ENCODE peak calls at places on chromosomes 3 and 15, in five cellular contexts. C, Y, D, M and X are unnamed samples.
A peak's percentile ranks its signal among the peaks of the same experiment; 100 is the strongest.

GRCh38 chr3:108602249-108602934 is 12.9 kb downstream of the DZIP3 start:
- DNase-seq in D (no peak), M (no peak), Y (no peak), C (no peak), X (no peak)

GRCh38 chr3:23949784-23950183 is 4.7 kb downstream of the NR1D2 start:
- DNase-seq in C (peak; percentile 27), Y (no peak), D (no peak), M (no peak), X (peak; percentile 79)

GRCh38 chr15:47484119-47484518 is 233.2 kb upstream of the SEMA6D start:
- DNase-seq in C (peak; percentile 17), Y (peak; percentile 35), M (no peak), D (no peak), X (no peak)

GRCh38 chr3:189204467-189204866 is 32.7 kb downstream of the TPRG1 start:
- DNase-seq in D (no peak), C (no peak), Y (no peak), M (no peak), X (no peak)

GRCh38 chr15:72797834-72798233 is 14.3 kb upstream of the ADPGK start:
- DNase-seq in D (no peak), Y (no peak), C (no peak), M (no peak), X (no peak)

GRCh38 chr15:41817781-41818180 is 10.1 kb upstream of the JMJD7 start:
- DNase-seq in C (no peak), D (no peak), Y (no peak), M (no peak), X (no peak)

GRCh38 chr3:129556890-129557736 is 14.1 kb downstream of the H1-8 start:
- DNase-seq in M (peak; percentile 44), Y (no peak), D (no peak), C (peak; percentile 39), X (no peak)

GRCh38 chr3:152120606-152121291 is 148.0 kb upstream of the MBNL1 start:
- DNase-seq in D (no peak), C (peak; percentile 57), M (no peak), Y (no peak), X (no peak)

GRCh38 chr3:48301814-48302194 is 31.7 kb downstream of the SPINK8 start:
- DNase-seq in D (peak; percentile 22), C (no peak), Y (peak; percentile 34), M (peak; percentile 26), X (peak; percentile 61)

GRCh38 chr3:140501054-140501769 is 176.7 kb upstream of the TRIM42 start:
- DNase-seq in C (no peak), Y (no peak), D (no peak), M (no peak), X (no peak)

GRCh38 chr3:108472011-108472591 is 38.3 kb downstream of the MYH15 start:
- DNase-seq in C (peak; percentile 92), D (peak; percentile 53), M (no peak), Y (peak; percentile 14), X (no peak)

GRCh38 chr3:65545429-65545828 is 493.3 kb downstream of the MAGI1 start:
- DNase-seq in C (no peak), M (no peak), D (no peak), Y (no peak), X (no peak)

GRCh38 chr15:78193731-78194567 is 40.4 kb downstream of the ACSBG1 start:
- DNase-seq in C (no peak), M (no peak), Y (no peak), D (no peak), X (no peak)

GRCh38 chr15:34679326-34679725 is 75.5 kb downstream of the GJD2 start:
- DNase-seq in Y (no peak), C (no peak), D (no peak), M (no peak), X (no peak)

GRCh38 chr3:29311805-29312204 is 30.9 kb downstream of the RBMS3 start:
- DNase-seq in M (no peak), D (no peak), C (no peak), Y (no peak), X (no peak)

GRCh38 chr3:46489875-46490274 is 7.9 kb upstream of the RTP3 start:
- DNase-seq in M (no peak), D (no peak), C (peak; percentile 62), Y (peak; percentile 70), X (no peak)

GRCh38 chr15:70299931-70300858 is 202.5 kb upstream of the TLE3 start:
- DNase-seq in C (no peak), M (no peak), Y (no peak), D (no peak), X (peak; percentile 94)

GRCh38 chr3:107430214-107431047 is 53.2 kb downstream of the CCDC54 start:
- DNase-seq in M (no peak), C (peak; percentile 47), Y (peak; percentile 3), D (no peak), X (no peak)

GRCh38 chr3:61628636-61629035 is 67.3 kb downstream of the PTPRG start:
- DNase-seq in Y (no peak), C (no peak), M (no peak), D (no peak), X (no peak)

GRCh38 chr3:3165241-3165640 is 14.2 kb downstream of the CRBN start:
- DNase-seq in Y (no peak), D (no peak), C (no peak), M (no peak), X (no peak)

GRCh38 chr3:194540268-194540937 is 53.6 kb upstream of the ATP13A3 start:
- DNase-seq in C (no peak), D (no peak), Y (peak; percentile 45), M (peak; percentile 30), X (no peak)

GRCh38 chr15:91516866-91517265 is 336.6 kb upstream of the SLCO3A1 start:
- DNase-seq in D (no peak), Y (no peak), M (no peak), C (no peak), X (no peak)

GRCh38 chr3:57696861-57697321 is 4.0 kb upstream of the DENND6A start:
- DNase-seq in C (no peak), D (no peak), M (no peak), Y (no peak), X (no peak)

GRCh38 chr15:51348688-51349087 is 7.2 kb downstream of the GLDN start:
- DNase-seq in Y (no peak), C (no peak), D (no peak), M (no peak), X (peak; percentile 83)

GRCh38 chr3:189563841-189564563 is 67.2 kb upstream of the TP63 start:
- DNase-seq in Y (peak; percentile 11), C (peak; percentile 94), D (no peak), M (no peak), X (peak; percentile 88)

GRCh38 chr3:41141431-41142164 is 57.7 kb upstream of the CTNNB1 start:
- DNase-seq in D (no peak), Y (no peak), M (no peak), C (no peak), X (no peak)

GRCh38 chr3:166472015-166472414 is 634.8 kb upstream of the BCHE start:
- DNase-seq in D (no peak), Y (no peak), C (no peak), M (no peak), X (no peak)

GRCh38 chr15:58980351-58980939 is 7.0 kb upstream of the RNF111 start:
- DNase-seq in Y (peak; percentile 61), D (peak; percentile 43), C (peak; percentile 59), M (no peak), X (peak; percentile 65)

GRCh38 chr3:141877911-141878310 is 1.5 kb downstream of the ATP1B3 start:
- DNase-seq in C (peak; percentile 45), Y (peak; percentile 49), D (peak; percentile 29), M (no peak), X (peak; percentile 38)

GRCh38 chr3:65575376-65575840 is 463.3 kb downstream of the MAGI1 start:
- DNase-seq in D (no peak), M (no peak), C (peak; percentile 86), Y (no peak), X (no peak)

GRCh38 chr3:117063910-117064309 is 354.3 kb downstream of the TUSC7 start:
- DNase-seq in C (peak; percentile 16), D (no peak), Y (no peak), M (no peak), X (no peak)

GRCh38 chr3:187183903-187184302 is 13.4 kb upstream of the RTP1 start:
- DNase-seq in M (no peak), D (no peak), Y (no peak), C (no peak), X (no peak)

GRCh38 chr3:141368062-141368924 is at the start of gene ZBTB38:
- DNase-seq in D (peak; percentile 95), M (peak; percentile 81), Y (no peak), C (peak; percentile 97), X (peak; percentile 85)

GRCh38 chr3:189270248-189270832 is 98.6 kb downstream of the TPRG1 start:
- DNase-seq in M (peak; percentile 41), D (peak; percentile 38), Y (peak; percentile 66), C (peak; percentile 85), X (peak; percentile 82)

GRCh38 chr15:50182233-50183013 is 427 bp downstream of the SLC27A2 start:
- DNase-seq in M (no peak), C (peak; percentile 34), Y (peak; percentile 72), D (peak; percentile 55), X (no peak)

DNA sequence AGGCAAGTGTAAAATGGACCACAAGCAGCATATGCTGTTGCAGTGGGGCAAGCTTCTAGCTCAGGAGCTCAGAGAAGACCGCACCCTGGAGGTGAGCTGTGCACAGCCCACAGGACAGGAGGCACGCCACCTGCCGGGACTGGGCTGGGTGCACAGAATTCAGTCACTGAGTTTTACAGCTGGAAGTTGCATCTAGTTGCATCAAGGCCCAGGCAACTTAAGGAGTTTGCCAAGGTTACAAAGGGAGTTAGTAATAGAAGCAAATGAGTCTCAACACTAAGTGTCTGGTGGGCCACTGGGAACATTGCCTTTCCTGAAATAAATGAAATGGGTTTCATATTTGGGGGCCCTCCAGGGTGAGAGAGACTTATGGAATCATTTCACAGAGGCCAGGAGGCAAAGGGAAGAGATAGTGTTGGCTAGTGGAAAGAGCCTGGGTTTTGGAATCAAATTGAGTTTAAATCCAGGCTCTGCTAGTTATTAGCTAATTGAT is 36.0 kb upstream of the TIMP4 start:
- DNase-seq in Y (peak; percentile 72), D (peak; percentile 73), C (no peak), M (no peak), X (peak; percentile 86)
- TF ChIP-seq CTCF in Y (peak; percentile 45), D (peak; percentile 76), C (no peak), M (no peak), X (peak; percentile 77)

GRCh38 chr15:100114526-100114925 is 227.2 kb downstream of the ADAMTS17 start:
- DNase-seq in C (peak; percentile 66), M (no peak), Y (no peak), D (no peak), X (no peak)
- H3K4me3 ChIP-seq in C (peak overlapping the region; percentile 8), M (no peak overlapping the region), Y (no peak overlapping the region), D (no peak overlapping the region), X (no peak overlapping the region)

GRCh38 chr15:93438310-93438709 is 349.3 kb upstream of the RGMA start:
- DNase-seq in Y (no peak), C (no peak), D (no peak), M (no peak), X (no peak)
- TF ChIP-seq CTCF in Y (no peak), C (no peak), D (no peak), M (no peak), X (no peak)

DNA sequence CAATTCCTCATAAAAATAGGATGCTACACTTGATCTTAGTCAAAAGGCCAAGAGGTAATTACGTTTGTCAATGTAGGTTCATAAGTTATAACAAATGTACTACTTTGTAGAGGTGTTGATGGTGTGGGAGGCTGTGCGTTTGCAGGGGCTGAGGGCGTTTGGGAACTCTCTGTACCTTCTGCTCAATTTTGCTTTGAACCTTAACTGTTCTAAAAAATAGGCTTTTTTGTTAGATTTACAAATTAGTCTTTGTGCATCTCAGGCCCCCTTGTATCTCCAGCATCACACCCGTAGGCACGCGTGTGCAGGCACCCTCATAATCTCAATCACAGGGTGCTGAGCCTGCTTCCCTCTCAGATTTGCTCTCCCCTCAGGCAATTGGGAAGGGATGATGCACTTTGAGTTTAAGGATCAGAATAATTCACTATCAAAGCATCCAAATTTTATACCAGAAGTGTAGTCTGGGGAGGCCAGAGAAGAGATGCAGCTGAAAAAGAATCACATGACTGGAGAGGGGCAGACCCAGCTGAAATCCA is 36.1 kb upstream of the STRIT1 start:
- DNase-seq in D (no peak), Y (no peak), C (no peak), M (no peak), X (no peak)
- H3K4me3 ChIP-seq in D (no peak overlapping the region), Y (no peak overlapping the region), C (no peak overlapping the region), M (no peak overlapping the region), X (no peak overlapping the region)